ENCODE peak calls at places on chromosome 5, in ten cellular contexts. S is Calu3; J is GM12878; Q is endothelial cell; X is activated naive CD4-positive, alpha-beta T cell treated with Interleukin-2 at 50 U/mL for 16 hours; E is NCI-H2029; U is activated CD4-positive, CD25-positive, alpha-beta regulatory T cell treated with anti-CD3 and anti-CD28 coated beads, Interleukin-2, amount 50 U/mL, for 72 hours; G is NCI-H146; W is RKO; M is effector CD4-positive, alpha-beta T cell. C is an unnamed sample.

GRCh38 chr5:141753971-141754713 is 72.1 kb upstream of the ARAP3 start:
- DNase-seq in S (peak), J (no peak), Q (peak), X (no peak), E (no peak), U (no peak), G (no peak), W (peak), M (no peak), C (peak)

GRCh38 chr5:139667730-139668063 is 19.5 kb downstream of the CXXC5 start:
- DNase-seq in S (no peak), J (no peak), Q (no peak), X (no peak), E (no peak), U (no peak), G (no peak), W (peak), M (no peak), C (no peak)

GRCh38 chr5:77499973-77500372 is 7.9 kb upstream of the WDR41 start:
- DNase-seq in S (no peak), J (no peak), Q (no peak), X (no peak), E (no peak), U (no peak), G (no peak), W (no peak), M (no peak), C (no peak)

GRCh38 chr5:150492621-150493020 is 15.3 kb upstream of the NDST1 start:
- DNase-seq in S (no peak), J (no peak), Q (no peak), X (no peak), E (no peak), U (no peak), G (no peak), W (no peak), M (no peak), C (no peak)

GRCh38 chr5:5979362-5979760 is 399.0 kb downstream of the MED10 start:
- DNase-seq in S (no peak), J (no peak), Q (no peak), X (no peak), E (no peak), U (no peak), G (no peak), W (peak), M (no peak), C (no peak)

GRCh38 chr5:561408-561807 is 37.2 kb upstream of the SLC9A3 start:
- DNase-seq in S (no peak), J (no peak), Q (no peak), X (no peak), E (no peak), U (no peak), G (no peak), W (no peak), M (no peak), C (no peak)

GRCh38 chr5:179549973-179550510 is 312 bp upstream of the RUFY1 start:
- DNase-seq in S (no peak), J (peak), Q (no peak), X (peak), E (no peak), U (no peak), G (peak), W (no peak), M (no peak), C (no peak)

GRCh38 chr5:141725909-141726308 is 43.9 kb upstream of the ARAP3 start:
- DNase-seq in S (no peak), J (no peak), Q (no peak), X (no peak), E (no peak), U (no peak), G (no peak), W (no peak), M (no peak), C (peak)

GRCh38 chr5:41787257-41787656 is 83.0 kb downstream of the OXCT1 start:
- DNase-seq in S (no peak), J (no peak), Q (no peak), X (no peak), E (no peak), U (no peak), G (no peak), W (no peak), M (no peak), C (no peak)

GRCh38 chr5:123125172-123125508 is 36.1 kb downstream of the PRDM6 start:
- DNase-seq in S (no peak), J (no peak), Q (no peak), X (no peak), E (no peak), U (no peak), G (no peak), W (no peak), M (no peak), C (no peak)

GRCh38 chr5:138372225-138372624 is 19.7 kb downstream of the KDM3B start:
- DNase-seq in S (no peak), J (no peak), Q (no peak), X (no peak), E (no peak), U (no peak), G (no peak), W (no peak), M (no peak), C (no peak)

GRCh38 chr5:16160706-16161105 is 18.9 kb downstream of the MARCHF11 start:
- DNase-seq in S (peak), J (peak), Q (peak), X (no peak), E (peak), U (no peak), G (peak), W (peak), M (no peak), C (peak)

GRCh38 chr5:74326571-74327338 is 313.8 kb downstream of the ENC1 start:
- DNase-seq in S (peak), J (peak), Q (no peak), X (peak), E (peak), U (peak), G (no peak), W (peak), M (no peak), C (peak)

C was measured in LoVo.